ENCODE peak calls at places on chromosomes 2 and 18, in seven cellular contexts. One of them, this sample, is unnamed. For H3K4me1, the result is how much of the 10 kb centered on the place peaks cover.

GRCh38 chr18:62781893-62782292 is 66.6 kb downstream of the PHLPP1 start:
- DNase-seq in left lung: no peak
- DNase-seq in upper lobe of left lung: no peak
- DNase-seq in heart left ventricle: no peak
- DNase-seq in left ventricle myocardium inferior: no peak
- DNase-seq in small intestine: no peak
- DNase-seq in BE2C: no peak
- DNase-seq in this sample: peak

GRCh38 chr2:223460774-223461211 is 141.4 kb downstream of the SCG2 start:
- DNase-seq in upper lobe of left lung: no peak
- DNase-seq in left ventricle myocardium inferior: no peak
- DNase-seq in left lung: no peak
- DNase-seq in heart left ventricle: no peak
- DNase-seq in small intestine: no peak
- DNase-seq in BE2C: no peak
- DNase-seq in this sample: no peak

GRCh38 chr2:190344275-190344827 is 962 bp downstream of the INPP1 start:
- DNase-seq in small intestine: peak
- DNase-seq in left lung: peak
- DNase-seq in upper lobe of left lung: peak
- DNase-seq in BE2C: no peak
- DNase-seq in left ventricle myocardium inferior: peak
- DNase-seq in heart left ventricle: peak
- DNase-seq in this sample: no peak

GRCh38 chr2:17257194-17257909 is 260.9 kb downstream of the RAD51AP2 start:
- DNase-seq in small intestine: no peak
- DNase-seq in left ventricle myocardium inferior: no peak
- DNase-seq in upper lobe of left lung: no peak
- DNase-seq in BE2C: no peak
- DNase-seq in left lung: no peak
- DNase-seq in heart left ventricle: no peak
- DNase-seq in this sample: peak

GRCh38 chr2:105862843-105863242 is 118.1 kb downstream of the NCK2 start:
- DNase-seq in left lung: no peak
- DNase-seq in left ventricle myocardium inferior: no peak
- DNase-seq in heart left ventricle: no peak
- DNase-seq in upper lobe of left lung: no peak
- DNase-seq in BE2C: no peak
- DNase-seq in small intestine: no peak
- DNase-seq in this sample: no peak

GRCh38 chr2:29100564-29100963 is 14.7 kb upstream of the CLIP4 start:
- DNase-seq in upper lobe of left lung: no peak
- DNase-seq in left ventricle myocardium inferior: no peak
- DNase-seq in small intestine: no peak
- DNase-seq in heart left ventricle: no peak
- DNase-seq in BE2C: no peak
- DNase-seq in left lung: no peak
- DNase-seq in this sample: no peak

GRCh38 chr2:239184968-239185903 is 215.6 kb downstream of the HDAC4 start:
- DNase-seq in upper lobe of left lung: peak
- DNase-seq in left ventricle myocardium inferior: peak
- DNase-seq in heart left ventricle: peak
- DNase-seq in BE2C: no peak
- DNase-seq in small intestine: no peak
- DNase-seq in left lung: peak
- DNase-seq in this sample: peak

GRCh38 chr2:170271340-170271739 is 93.4 kb downstream of the MYO3B start:
- DNase-seq in BE2C: no peak
- DNase-seq in heart left ventricle: no peak
- DNase-seq in upper lobe of left lung: no peak
- DNase-seq in left ventricle myocardium inferior: peak
- DNase-seq in small intestine: no peak
- DNase-seq in left lung: no peak
- DNase-seq in this sample: no peak

GRCh38 chr2:98560256-98560771 is 48.0 kb downstream of the COA5 start:
- DNase-seq in BE2C: no peak
- DNase-seq in heart left ventricle: peak
- DNase-seq in left ventricle myocardium inferior: peak
- DNase-seq in left lung: no peak
- DNase-seq in upper lobe of left lung: no peak
- DNase-seq in small intestine: no peak
- DNase-seq in this sample: peak

GRCh38 chr18:3016584-3017292 is 3.8 kb upstream of the LPIN2 start:
- DNase-seq in small intestine: no peak
- DNase-seq in left lung: no peak
- DNase-seq in upper lobe of left lung: no peak
- DNase-seq in BE2C: no peak
- DNase-seq in left ventricle myocardium inferior: no peak
- DNase-seq in heart left ventricle: no peak
- DNase-seq in this sample: peak

GRCh38 chr2:54528311-54528945 is 72.3 kb downstream of the SPTBN1 start:
- DNase-seq in upper lobe of left lung: no peak
- DNase-seq in heart left ventricle: no peak
- DNase-seq in left lung: no peak
- DNase-seq in BE2C: no peak
- DNase-seq in small intestine: no peak
- DNase-seq in left ventricle myocardium inferior: no peak
- DNase-seq in this sample: peak

GRCh38 chr18:46793565-46793964 is 36.7 kb upstream of the ST8SIA5 start:
- DNase-seq in small intestine: no peak
- DNase-seq in BE2C: peak
- DNase-seq in upper lobe of left lung: no peak
- DNase-seq in left ventricle myocardium inferior: no peak
- DNase-seq in heart left ventricle: no peak
- DNase-seq in left lung: no peak
- DNase-seq in this sample: no peak

GRCh38 chr2:8477511-8478132 is 204.2 kb upstream of the ID2 start:
- DNase-seq in left lung: no peak
- DNase-seq in small intestine: no peak
- DNase-seq in left ventricle myocardium inferior: no peak
- DNase-seq in heart left ventricle: no peak
- DNase-seq in upper lobe of left lung: peak
- DNase-seq in BE2C: no peak
- DNase-seq in this sample: no peak

GRCh38 chr18:26480897-26481795 is 67.2 kb downstream of the KCTD1 start:
- DNase-seq in BE2C: no peak
- DNase-seq in left lung: no peak
- DNase-seq in small intestine: peak
- DNase-seq in upper lobe of left lung: no peak
- DNase-seq in heart left ventricle: no peak
- DNase-seq in left ventricle myocardium inferior: no peak
- DNase-seq in this sample: peak

GRCh38 chr18:26465431-26465830 is 82.9 kb downstream of the KCTD1 start:
- DNase-seq in left ventricle myocardium inferior: no peak
- DNase-seq in BE2C: no peak
- DNase-seq in small intestine: no peak
- DNase-seq in left lung: no peak
- DNase-seq in heart left ventricle: no peak
- DNase-seq in upper lobe of left lung: no peak
- DNase-seq in this sample: no peak

GRCh38 chr18:58645398-58645797 is 16.5 kb upstream of the ALPK2 start:
- DNase-seq in left lung: no peak
- DNase-seq in small intestine: no peak
- DNase-seq in upper lobe of left lung: no peak
- DNase-seq in BE2C: no peak
- DNase-seq in left ventricle myocardium inferior: no peak
- DNase-seq in heart left ventricle: no peak
- DNase-seq in this sample: no peak

GRCh38 chr2:119119999-119120710 is 38.4 kb downstream of the C1QL2 start:
- DNase-seq in left ventricle myocardium inferior: no peak
- DNase-seq in heart left ventricle: no peak
- DNase-seq in small intestine: no peak
- DNase-seq in upper lobe of left lung: no peak
- DNase-seq in left lung: no peak
- DNase-seq in BE2C: no peak
- DNase-seq in this sample: no peak

GRCh38 chr2:239179851-239180371 is 220.9 kb downstream of the HDAC4 start:
- DNase-seq in small intestine: no peak
- DNase-seq in left ventricle myocardium inferior: peak
- DNase-seq in upper lobe of left lung: peak
- DNase-seq in left lung: peak
- DNase-seq in heart left ventricle: no peak
- DNase-seq in BE2C: peak
- DNase-seq in this sample: no peak

GRCh38 chr2:167908786-167909185 is 338.6 kb downstream of the STK39 start:
- DNase-seq in heart left ventricle: no peak
- DNase-seq in BE2C: no peak
- DNase-seq in left lung: no peak
- DNase-seq in upper lobe of left lung: no peak
- DNase-seq in left ventricle myocardium inferior: no peak
- DNase-seq in small intestine: no peak
- DNase-seq in this sample: no peak

GRCh38 chr2:86079981-86080911 is 25.4 kb downstream of the POLR1A start:
- DNase-seq in BE2C: peak
- DNase-seq in heart left ventricle: peak
- DNase-seq in small intestine: peak
- DNase-seq in left ventricle myocardium inferior: peak
- DNase-seq in left lung: peak
- DNase-seq in upper lobe of left lung: peak
- DNase-seq in this sample: peak

GRCh38 chr2:86286518-86286917 is 50.9 kb downstream of the REEP1 start:
- DNase-seq in BE2C: no peak
- DNase-seq in upper lobe of left lung: no peak
- DNase-seq in left ventricle myocardium inferior: no peak
- DNase-seq in heart left ventricle: no peak
- DNase-seq in small intestine: no peak
- DNase-seq in left lung: no peak
- DNase-seq in this sample: no peak

GRCh38 chr2:100339823-100340222 is 17.5 kb upstream of the LONRF2 start:
- DNase-seq in BE2C: no peak
- DNase-seq in upper lobe of left lung: no peak
- DNase-seq in left lung: no peak
- DNase-seq in left ventricle myocardium inferior: no peak
- DNase-seq in small intestine: no peak
- DNase-seq in heart left ventricle: no peak
- DNase-seq in this sample: no peak

GRCh38 chr2:62204998-62205496 is 9.1 kb downstream of the B3GNT2 start:
- DNase-seq in BE2C: no peak
- DNase-seq in left ventricle myocardium inferior: no peak
- DNase-seq in small intestine: no peak
- DNase-seq in left lung: no peak
- DNase-seq in heart left ventricle: no peak
- DNase-seq in upper lobe of left lung: peak
- DNase-seq in this sample: no peak
- H3K4me1 ChIP-seq in BE2C: under half
- H3K4me1 ChIP-seq in left ventricle myocardium inferior: half or more
- H3K4me1 ChIP-seq in small intestine: under half
- H3K4me1 ChIP-seq in left lung: half or more
- H3K4me1 ChIP-seq in heart left ventricle: half or more
- H3K4me1 ChIP-seq in upper lobe of left lung: half or more
- H3K4me1 ChIP-seq in this sample: under half

GRCh38 chr2:159140070-159140774 is 146.3 kb downstream of the WDSUB1 start:
- DNase-seq in heart left ventricle: no peak
- DNase-seq in BE2C: no peak
- DNase-seq in upper lobe of left lung: no peak
- DNase-seq in left lung: no peak
- DNase-seq in left ventricle myocardium inferior: no peak
- DNase-seq in small intestine: peak
- DNase-seq in this sample: no peak

GRCh38 chr2:159139216-159139933 is 147.1 kb downstream of the WDSUB1 start:
- DNase-seq in left lung: no peak
- DNase-seq in upper lobe of left lung: no peak
- DNase-seq in heart left ventricle: no peak
- DNase-seq in small intestine: no peak
- DNase-seq in BE2C: no peak
- DNase-seq in left ventricle myocardium inferior: no peak
- DNase-seq in this sample: no peak

GRCh38 chr2:159136405-159136804 is 150.1 kb downstream of the WDSUB1 start:
- DNase-seq in BE2C: no peak
- DNase-seq in upper lobe of left lung: no peak
- DNase-seq in small intestine: no peak
- DNase-seq in heart left ventricle: no peak
- DNase-seq in left lung: no peak
- DNase-seq in left ventricle myocardium inferior: no peak
- DNase-seq in this sample: no peak

GRCh38 chr2:159138642-159139182 is 147.8 kb downstream of the WDSUB1 start:
- DNase-seq in BE2C: no peak
- DNase-seq in left ventricle myocardium inferior: no peak
- DNase-seq in small intestine: no peak
- DNase-seq in left lung: no peak
- DNase-seq in upper lobe of left lung: no peak
- DNase-seq in heart left ventricle: no peak
- DNase-seq in this sample: no peak

GRCh38 chr2:159137511-159138101 is 148.9 kb downstream of the WDSUB1 start:
- DNase-seq in small intestine: no peak
- DNase-seq in left ventricle myocardium inferior: no peak
- DNase-seq in left lung: no peak
- DNase-seq in BE2C: no peak
- DNase-seq in upper lobe of left lung: no peak
- DNase-seq in heart left ventricle: no peak
- DNase-seq in this sample: no peak
- H3K4me1 ChIP-seq in small intestine: under half
- H3K4me1 ChIP-seq in left ventricle myocardium inferior: half or more
- H3K4me1 ChIP-seq in left lung: under half
- H3K4me1 ChIP-seq in BE2C: under half
- H3K4me1 ChIP-seq in upper lobe of left lung: under half
- H3K4me1 ChIP-seq in heart left ventricle: half or more
- H3K4me1 ChIP-seq in this sample: half or more

GRCh38 chr2:47299555-47299954 is 103.4 kb upstream of the MSH2 start:
- DNase-seq in left ventricle myocardium inferior: no peak
- DNase-seq in small intestine: peak
- DNase-seq in left lung: no peak
- DNase-seq in heart left ventricle: no peak
- DNase-seq in BE2C: no peak
- DNase-seq in upper lobe of left lung: peak
- DNase-seq in this sample: peak

GRCh38 chr2:47300609-47301276 is 102.2 kb upstream of the MSH2 start:
- DNase-seq in heart left ventricle: no peak
- DNase-seq in upper lobe of left lung: peak
- DNase-seq in small intestine: no peak
- DNase-seq in left lung: no peak
- DNase-seq in BE2C: no peak
- DNase-seq in left ventricle myocardium inferior: no peak
- DNase-seq in this sample: no peak

GRCh38 chr2:47300081-47300480 is 102.9 kb upstream of the MSH2 start:
- DNase-seq in small intestine: no peak
- DNase-seq in heart left ventricle: no peak
- DNase-seq in upper lobe of left lung: no peak
- DNase-seq in BE2C: no peak
- DNase-seq in left lung: no peak
- DNase-seq in left ventricle myocardium inferior: no peak
- DNase-seq in this sample: no peak

GRCh38 chr2:47297767-47298401 is 105.1 kb upstream of the MSH2 start:
- DNase-seq in BE2C: no peak
- DNase-seq in left lung: no peak
- DNase-seq in small intestine: no peak
- DNase-seq in upper lobe of left lung: no peak
- DNase-seq in left ventricle myocardium inferior: no peak
- DNase-seq in heart left ventricle: no peak
- DNase-seq in this sample: no peak

GRCh38 chr2:47298739-47299138 is 104.2 kb upstream of the MSH2 start:
- DNase-seq in heart left ventricle: no peak
- DNase-seq in small intestine: no peak
- DNase-seq in left ventricle myocardium inferior: no peak
- DNase-seq in upper lobe of left lung: no peak
- DNase-seq in left lung: no peak
- DNase-seq in BE2C: no peak
- DNase-seq in this sample: no peak
- H3K4me1 ChIP-seq in heart left ventricle: under half
- H3K4me1 ChIP-seq in small intestine: under half
- H3K4me1 ChIP-seq in left ventricle myocardium inferior: under half
- H3K4me1 ChIP-seq in upper lobe of left lung: under half
- H3K4me1 ChIP-seq in left lung: half or more
- H3K4me1 ChIP-seq in BE2C: under half
- H3K4me1 ChIP-seq in this sample: under half

GRCh38 chr2:230924470-230925341 is at the start of gene GPR55:
- DNase-seq in heart left ventricle: peak
- DNase-seq in left ventricle myocardium inferior: no peak
- DNase-seq in left lung: peak
- DNase-seq in small intestine: peak
- DNase-seq in upper lobe of left lung: peak
- DNase-seq in BE2C: no peak
- DNase-seq in this sample: no peak
- H3K4me1 ChIP-seq in heart left ventricle: under half
- H3K4me1 ChIP-seq in left ventricle myocardium inferior: under half
- H3K4me1 ChIP-seq in left lung: under half
- H3K4me1 ChIP-seq in small intestine: under half
- H3K4me1 ChIP-seq in upper lobe of left lung: under half
- H3K4me1 ChIP-seq in BE2C: under half
- H3K4me1 ChIP-seq in this sample: under half